ENCODE peak calls at places on chromosomes 13 and 19, in six cellular contexts. I, Q, W, A, J and O are unnamed samples.
A peak's percentile ranks its signal among the peaks of the same experiment; 100 is the strongest.

GRCh38 chr19:30393046-30393445 is 20.9 kb downstream of the ZNF536 start:
- DNase-seq in W (no peak), A (no peak), J (peak; percentile 28), Q (no peak), I (no peak), O (no peak)

GRCh38 chr13:74575729-74576125 is 441.5 kb upstream of the KLF12 start:
- DNase-seq in W (peak; percentile 92), A (peak; percentile 65), J (peak; percentile 92), Q (peak; percentile 92), I (peak; percentile 39), O (no peak)

GRCh38 chr19:14555918-14556661 is 15.8 kb downstream of the NDUFB7 start:
- DNase-seq in A (no peak), I (no peak), W (no peak), J (no peak), Q (no peak), O (no peak)

GRCh38 chr13:99686944-99687382 is 185.7 kb downstream of the TM9SF2 start:
- DNase-seq in W (no peak), A (no peak), J (peak; percentile 93), I (no peak), Q (no peak), O (no peak)

GRCh38 chr19:10093295-10094186 is 7.4 kb downstream of the SHFL start:
- DNase-seq in Q (no peak), J (peak; percentile 73), W (no peak), I (no peak), A (no peak), O (no peak)

GRCh38 chr19:49438261-49438660 is 3.1 kb downstream of the SLC17A7 start:
- DNase-seq in W (no peak), Q (no peak), I (no peak), A (no peak), J (no peak), O (no peak)

GRCh38 chr13:97255515-97255999 is 33.4 kb downstream of the MBNL2 start:
- DNase-seq in I (no peak), J (no peak), W (no peak), Q (no peak), A (no peak), O (no peak)

GRCh38 chr13:97189943-97190342 is 32.2 kb upstream of the MBNL2 start:
- DNase-seq in J (no peak), I (peak; percentile 9), Q (no peak), A (no peak), W (no peak), O (no peak)

GRCh38 chr13:113404366-113404722 is 40.4 kb upstream of the GRTP1 start:
- DNase-seq in I (no peak), J (peak; percentile 43), A (no peak), W (no peak), Q (no peak), O (no peak)

GRCh38 chr13:30766957-30767603 is 31.7 kb downstream of the ALOX5AP start:
- DNase-seq in W (no peak), I (no peak), Q (no peak), A (no peak), J (no peak), O (peak; percentile 32)

GRCh38 chr13:74134777-74135305 is 637 bp upstream of the KLF12 start:
- DNase-seq in I (peak; percentile 60), J (no peak), Q (peak; percentile 71), W (peak; percentile 88), A (peak; percentile 53), O (peak; percentile 52)

GRCh38 chr13:19940106-19940505 is 18.4 kb upstream of the ZMYM2 start:
- DNase-seq in I (no peak), J (no peak), A (no peak), Q (no peak), W (no peak), O (no peak)

GRCh38 chr19:1001538-1002166 is 1.4 kb downstream of the GRIN3B start:
- DNase-seq in Q (peak; percentile 71), I (peak; percentile 60), A (no peak), J (peak; percentile 90), W (peak; percentile 92), O (peak; percentile 43)

GRCh38 chr13:74136089-74136658 is 2.0 kb upstream of the KLF12 start:
- DNase-seq in A (peak; percentile 26), I (peak; percentile 16), W (peak; percentile 81), J (no peak), Q (peak; percentile 48), O (peak; percentile 41)

GRCh38 chr13:105638446-105638845 is 897.0 kb downstream of the EFNB2 start:
- DNase-seq in Q (no peak), W (no peak), J (no peak), I (no peak), A (no peak), O (no peak)

GRCh38 chr19:8355631-8356402 is 8.1 kb upstream of the ANGPTL4 start:
- DNase-seq in W (peak; percentile 83), I (peak; percentile 33), A (peak; percentile 63), J (no peak), Q (no peak), O (no peak)

GRCh38 chr13:22080832-22081231 is 410.0 kb downstream of the FGF9 start:
- DNase-seq in I (no peak), A (no peak), Q (no peak), J (no peak), W (no peak), O (no peak)

DNA sequence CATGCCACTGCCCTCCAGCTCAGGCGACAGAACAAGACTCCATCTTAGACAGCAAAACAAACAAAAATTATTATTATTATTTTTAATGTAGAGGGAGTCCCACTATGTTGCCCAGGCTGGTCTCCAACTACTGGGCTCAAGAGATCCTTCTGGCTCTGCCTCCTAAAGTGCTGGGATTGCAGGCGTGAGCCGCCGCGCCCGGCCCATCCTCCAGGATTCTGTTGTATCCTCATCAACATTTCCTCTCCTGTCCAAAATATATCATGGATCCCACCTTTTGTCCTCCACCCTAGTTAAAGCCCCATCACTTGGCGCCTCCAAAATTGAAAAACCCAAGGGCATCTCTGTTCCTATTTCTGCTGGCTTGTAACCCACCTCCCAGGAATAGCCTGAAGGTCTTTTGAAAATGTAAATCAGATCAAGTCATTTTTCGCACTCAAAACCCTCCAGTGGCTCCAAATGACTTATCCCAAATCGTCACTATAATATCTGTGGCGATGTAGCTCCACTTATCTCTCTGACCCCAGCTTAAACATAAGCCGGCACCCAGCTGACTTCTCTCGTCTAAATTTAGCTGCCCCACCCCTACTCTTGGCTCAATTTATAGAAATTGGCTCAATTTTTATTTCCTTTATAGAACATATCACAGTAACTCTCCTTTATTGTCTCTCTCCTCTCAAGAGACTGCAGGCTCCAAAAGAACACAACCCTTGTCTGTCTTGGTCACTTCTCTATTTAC is 1.1 kb downstream of the ZNF784 start:
- DNase-seq in A (no peak), J (no peak), Q (no peak), W (no peak), I (no peak), O (no peak)
- H3K4me3 ChIP-seq in A (peak overlapping the region; percentile 61), J (peak overlapping the region; percentile 71), Q (peak overlapping the region; percentile 51), W (no peak overlapping the region), I (no peak overlapping the region), O (no peak overlapping the region)

GRCh38 chr13:27006519-27007161 is 165.0 kb downstream of the USP12 start:
- DNase-seq in J (peak; percentile 77), W (no peak), Q (peak; percentile 49), I (peak; percentile 59), A (no peak), O (no peak)
- H3K27me3 ChIP-seq in J (peaks cover 67% of the 10 kb centered on the region), W (no peaks in the 10 kb centered on the region), Q (peaks cover 18% of the 10 kb centered on the region), I (no peaks in the 10 kb centered on the region), A (no peaks in the 10 kb centered on the region), O (peaks cover 5% of the 10 kb centered on the region)

GRCh38 chr13:110627351-110627750 is 12.0 kb downstream of the NAXD start:
- DNase-seq in J (no peak), W (no peak), Q (no peak), A (no peak), I (no peak), O (no peak)
- H3K4me1 ChIP-seq in J (no peaks in the 10 kb centered on the region), W (no peaks in the 10 kb centered on the region), Q (no peaks in the 10 kb centered on the region), A (peaks cover 3% of the 10 kb centered on the region), I (peaks cover 7% of the 10 kb centered on the region), O (peaks cover 3% of the 10 kb centered on the region)

GRCh38 chr13:64446372-64446771 is 2783.8 kb downstream of the PCDH9 start:
- DNase-seq in I (no peak), J (no peak), W (no peak), Q (no peak), A (no peak), O (no peak)

GRCh38 chr13:64441740-64442139 is 2788.4 kb downstream of the PCDH9 start:
- DNase-seq in J (no peak), I (no peak), A (no peak), Q (no peak), W (no peak), O (no peak)
- H3K4me3 ChIP-seq in J (no peak overlapping the region), I (no peak overlapping the region), A (no peak overlapping the region), Q (no peak overlapping the region), W (no peak overlapping the region), O (no peak overlapping the region)